ENCODE peak calls at places on chromosomes 6 and 20, in eight cellular contexts. M is CD8-positive, alpha-beta T cell; Y is AG04450; O is transverse colon; P is effector memory CD4-positive, alpha-beta T cell; V is RWPE1; R is aorta; E is right atrium auricular region. F is an unnamed sample.

GRCh38 chr20:35307666-35308653 is 15.7 kb upstream of the FAM83C start:
- DNase-seq in M (no peak), Y (no peak), O (no peak), P (no peak), V (peak; percentile 92), R (peak; percentile 93), E (no peak), F (no peak)

GRCh38 chr6:157110620-157111019 is 212.7 kb downstream of the TMEM242 start:
- DNase-seq in M (no peak), Y (peak; percentile 23), O (no peak), P (no peak), V (no peak), R (no peak), E (no peak), F (no peak)

GRCh38 chr6:111812080-111813038 is 60.9 kb downstream of the FYN start:
- DNase-seq in M (no peak), Y (no peak), O (no peak), P (no peak), V (peak; percentile 63), R (no peak), E (no peak), F (peak; percentile 27)

GRCh38 chr20:46219920-46220319 is 88.4 kb downstream of the CDH22 start:
- DNase-seq in M (no peak), Y (no peak), O (no peak), P (no peak), V (no peak), R (no peak), E (no peak), F (no peak)

GRCh38 chr6:7170117-7170732 is 62.5 kb downstream of the RREB1 start:
- DNase-seq in M (no peak), Y (no peak), O (no peak), P (no peak), V (no peak), R (no peak), E (no peak), F (no peak)

GRCh38 chr20:13158339-13158738 is 62.7 kb upstream of the ISM1 start:
- DNase-seq in M (no peak), Y (no peak), O (no peak), P (no peak), V (no peak), R (no peak), E (no peak), F (no peak)

GRCh38 chr20:818001-818664 is 15.4 kb upstream of the FAM110A start:
- DNase-seq in M (no peak), Y (no peak), O (no peak), P (no peak), V (peak; percentile 88), R (no peak), E (no peak), F (no peak)

GRCh38 chr6:7085911-7086310 is 21.9 kb upstream of the RREB1 start:
- DNase-seq in M (no peak), Y (no peak), O (peak; percentile 26), P (no peak), V (no peak), R (no peak), E (peak; percentile 66), F (no peak)

GRCh38 chr20:5864873-5865582 is 85.3 kb downstream of the TRMT6 start:
- DNase-seq in M (peak; percentile 21), Y (no peak), O (no peak), P (no peak), V (peak; percentile 52), R (no peak), E (no peak), F (no peak)

GRCh38 chr6:151059612-151060095 is 180.1 kb upstream of the AKAP12 start:
- DNase-seq in M (no peak), Y (no peak), O (no peak), P (no peak), V (no peak), R (no peak), E (no peak), F (no peak)

GRCh38 chr6:19052219-19052618 is 665.1 kb downstream of the RNF144B start:
- DNase-seq in M (no peak), Y (no peak), O (no peak), P (no peak), V (no peak), R (no peak), E (no peak), F (no peak)

GRCh38 chr6:149961728-149962425 is 1.9 kb upstream of the ULBP1 start:
- DNase-seq in M (peak; percentile 42), Y (no peak), O (no peak), P (no peak), V (no peak), R (no peak), E (peak; percentile 21), F (no peak)

GRCh38 chr20:6769953-6770831 is 2.7 kb downstream of the BMP2 start:
- DNase-seq in M (no peak), Y (no peak), O (peak; percentile 65), P (no peak), V (peak; percentile 62), R (peak; percentile 90), E (no peak), F (no peak)

GRCh38 chr6:142566628-142567396 is 265.0 kb downstream of the ADGRG6 start:
- DNase-seq in M (peak; percentile 62), Y (peak; percentile 7), O (peak; percentile 38), P (peak; percentile 8), V (peak; percentile 52), R (no peak), E (peak; percentile 60), F (no peak)

GRCh38 chr6:42935322-42935721 is 6.0 kb downstream of the CNPY3 start:
- DNase-seq in M (no peak), Y (no peak), O (no peak), P (no peak), V (no peak), R (no peak), E (no peak), F (no peak)
- H3K27ac ChIP-seq in M (no peak overlapping the region), Y (no peak overlapping the region), O (no peak overlapping the region), P (no peak overlapping the region), V (peak overlapping the region; percentile 11), R (no peak overlapping the region), E (no peak overlapping the region), F (no peak overlapping the region)

DNA sequence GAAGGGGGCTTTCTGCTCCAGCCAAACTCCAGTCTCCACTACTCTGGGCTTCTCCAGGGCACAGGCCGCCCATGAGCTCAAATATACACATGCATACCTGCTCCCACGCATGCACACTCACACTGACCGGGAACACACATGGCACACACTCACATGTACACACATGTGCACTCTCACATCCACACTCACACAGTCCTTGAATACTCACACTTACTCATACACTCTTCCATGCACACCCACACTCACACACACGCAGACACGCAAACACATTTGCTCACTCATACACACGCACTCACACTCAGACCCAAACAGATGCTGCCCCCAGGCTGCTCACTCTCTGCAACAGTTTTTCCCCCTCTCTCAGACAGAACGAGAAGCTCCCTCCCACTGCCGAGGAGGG is 7.0 kb downstream of the GDAP1L1 start:
- DNase-seq in M (no peak), Y (no peak), O (no peak), P (no peak), V (no peak), R (peak; percentile 53), E (no peak), F (no peak)
- H3K27ac ChIP-seq in M (no peak overlapping the region), Y (no peak overlapping the region), O (no peak overlapping the region), P (no peak overlapping the region), V (no peak overlapping the region), R (no peak overlapping the region), E (no peak overlapping the region), F (no peak overlapping the region)

GRCh38 chr6:116475151-116475550 is 14.0 kb downstream of the CALHM6 start:
- DNase-seq in M (no peak), Y (no peak), O (no peak), P (no peak), V (no peak), R (no peak), E (no peak), F (no peak)

GRCh38 chr6:116472710-116473109 is 11.5 kb downstream of the CALHM6 start:
- DNase-seq in M (no peak), Y (no peak), O (no peak), P (no peak), V (no peak), R (no peak), E (no peak), F (no peak)

GRCh38 chr6:116476021-116476678 is 15.0 kb downstream of the CALHM6 start:
- DNase-seq in M (no peak), Y (no peak), O (peak; percentile 20), P (no peak), V (no peak), R (no peak), E (no peak), F (no peak)
- H3K27ac ChIP-seq in M (no peak overlapping the region), Y (no peak overlapping the region), O (no peak overlapping the region), P (no peak overlapping the region), V (no peak overlapping the region), R (no peak overlapping the region), E (no peak overlapping the region), F (no peak overlapping the region)

DNA sequence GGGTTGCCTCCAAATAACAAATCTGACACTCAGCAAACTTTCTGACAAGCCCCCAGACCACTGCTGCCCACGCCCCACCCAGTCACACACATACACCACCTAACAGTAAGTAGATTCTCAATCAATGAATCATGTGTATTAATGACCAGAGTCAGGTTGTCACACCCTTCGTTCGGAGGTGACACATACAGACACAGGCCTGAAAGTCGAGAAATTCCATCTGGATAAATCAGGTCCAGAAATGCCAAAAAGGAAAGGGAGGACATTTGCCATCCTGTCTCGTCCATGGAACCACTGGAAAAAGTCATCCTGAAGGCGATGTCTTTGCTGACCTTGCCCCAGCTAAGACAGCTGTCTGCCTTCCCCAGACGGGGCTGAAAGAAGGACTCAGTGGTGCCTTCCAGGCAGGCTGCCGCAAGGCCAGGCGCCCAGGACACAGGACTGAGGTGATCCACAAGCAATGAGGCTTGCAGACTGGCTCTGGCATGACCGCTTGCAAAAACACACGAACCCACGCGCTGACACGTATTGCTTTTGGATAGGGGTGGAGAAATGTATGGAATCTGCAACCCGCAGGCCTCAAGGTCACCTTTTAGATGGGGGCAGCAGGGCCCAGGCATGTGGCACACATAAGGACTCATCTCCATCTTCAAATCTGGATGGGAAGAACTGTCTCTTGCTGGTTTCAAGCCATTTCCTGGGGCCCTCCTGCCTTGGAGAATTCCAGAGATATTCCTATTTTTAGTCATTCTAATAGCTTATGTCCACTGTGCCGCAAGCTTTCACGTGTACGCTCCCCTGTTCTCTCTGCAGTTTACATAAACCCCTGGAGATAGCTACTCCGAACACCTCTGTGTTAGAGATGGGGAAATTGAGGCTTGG is 9.0 kb downstream of the NFATC2 start:
- DNase-seq in M (no peak), Y (no peak), O (no peak), P (no peak), V (peak; percentile 79), R (no peak), E (no peak), F (peak; percentile 31)
- H3K27ac ChIP-seq in M (peak overlapping the region; percentile 33), Y (no peak overlapping the region), O (peak overlapping the region; percentile 61), P (no peak overlapping the region), V (peak overlapping the region; percentile 43), R (no peak overlapping the region), E (peak overlapping the region; percentile 92), F (peak overlapping the region; percentile 50)

DNA sequence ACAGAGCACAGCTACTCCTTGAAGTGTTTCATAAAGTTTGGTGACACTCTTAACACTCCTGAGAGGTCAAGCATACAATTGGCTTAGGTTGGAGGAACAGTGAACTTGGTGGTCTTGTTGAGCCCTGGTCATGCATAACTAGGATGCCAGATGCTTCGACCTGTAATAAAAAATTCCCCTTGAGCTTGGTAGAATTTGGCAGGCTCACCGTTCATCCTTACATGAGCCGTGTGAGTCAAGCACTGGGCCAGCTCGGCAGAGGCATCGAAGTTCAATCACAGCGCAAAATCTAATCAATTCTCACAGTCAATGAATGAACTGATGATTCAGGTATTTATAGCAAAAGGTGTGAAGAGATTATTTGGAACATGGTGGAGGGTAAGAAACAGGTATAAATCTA is 33.7 kb downstream of the CYP24A1 start:
- DNase-seq in M (no peak), Y (no peak), O (no peak), P (no peak), V (no peak), R (no peak), E (no peak), F (no peak)
- H3K27ac ChIP-seq in M (no peak overlapping the region), Y (no peak overlapping the region), O (no peak overlapping the region), P (no peak overlapping the region), V (peak overlapping the region; percentile 56), R (no peak overlapping the region), E (no peak overlapping the region), F (peak overlapping the region; percentile 65)

GRCh38 chr20:20005381-20005780 is 11.8 kb upstream of the NAA20 start:
- DNase-seq in M (no peak), Y (no peak), O (no peak), P (no peak), V (no peak), R (no peak), E (no peak), F (no peak)
- H3K27ac ChIP-seq in M (no peak overlapping the region), Y (no peak overlapping the region), O (no peak overlapping the region), P (no peak overlapping the region), V (peak overlapping the region; percentile 56), R (no peak overlapping the region), E (peak overlapping the region; percentile 7), F (no peak overlapping the region)